ENCODE peak calls at places on chromosomes 7 and 10, in four cellular contexts. K is mesendoderm; Q is effector memory CD4-positive, alpha-beta T cell; H is tibial nerve. F is an unnamed sample.

GRCh38 chr10:97075961-97076525 is 109.7 kb downstream of the SLIT1 start:
- DNase-seq in Q (no peak), K (peak), H (no peak), F (no peak)

GRCh38 chr10:78973901-78974408 is 94.8 kb upstream of the ZMIZ1 start:
- DNase-seq in K (peak), Q (peak), H (peak), F (peak)

GRCh38 chr10:52143338-52143737 is 170.7 kb upstream of the DKK1 start:
- DNase-seq in K (peak), H (no peak), Q (no peak), F (no peak)

GRCh38 chr10:99676435-99676834 is 17.1 kb downstream of the ENTPD7 start:
- DNase-seq in H (no peak), Q (no peak), K (no peak), F (peak)

GRCh38 chr10:114634607-114634974 is 23.5 kb downstream of the ABLIM1 start:
- DNase-seq in Q (no peak), H (peak), K (peak), F (peak)

GRCh38 chr7:124989911-124990310 is 60.3 kb upstream of the POT1 start:
- DNase-seq in H (no peak), Q (no peak), K (no peak), F (no peak)

GRCh38 chr10:129893690-129894089 is 70.4 kb downstream of the EBF3 start:
- DNase-seq in H (no peak), K (no peak), Q (no peak), F (no peak)

GRCh38 chr7:121872831-121873764 is at the start of gene PTPRZ1:
- DNase-seq in Q (no peak), H (no peak), K (peak), F (no peak)

GRCh38 chr7:99128076-99128950 is 15.6 kb downstream of the SMURF1 start:
- DNase-seq in H (no peak), Q (no peak), K (no peak), F (peak)

GRCh38 chr7:16839646-16840045 is 34.8 kb upstream of the AGR2 start:
- DNase-seq in K (no peak), H (no peak), Q (no peak), F (no peak)

GRCh38 chr10:45495438-45496152 is 121.6 kb downstream of the ALOX5 start:
- DNase-seq in H (no peak), Q (no peak), K (peak), F (no peak)

GRCh38 chr10:14476641-14477407 is 146.1 kb upstream of the FRMD4A start:
- DNase-seq in K (peak), Q (no peak), H (no peak), F (no peak)

GRCh38 chr10:17138450-17139062 is 8.9 kb upstream of the CUBN start:
- DNase-seq in K (no peak), Q (no peak), H (no peak), F (no peak)

GRCh38 chr10:76675951-76676587 is 961.5 kb downstream of the KCNMA1 start:
- DNase-seq in Q (no peak), H (peak), K (no peak), F (no peak)

GRCh38 chr10:72419241-72419640 is 64.5 kb upstream of the DNAJB12 start:
- DNase-seq in Q (no peak), K (no peak), H (no peak), F (no peak)

GRCh38 chr7:36677769-36678435 is 46.4 kb downstream of the AOAH start:
- DNase-seq in Q (no peak), K (no peak), H (no peak), F (no peak)

GRCh38 chr7:107089627-107090026 is 45.1 kb downstream of the PRKAR2B start:
- DNase-seq in Q (no peak), H (no peak), K (no peak), F (no peak)

GRCh38 chr10:63446716-63447440 is 18.9 kb downstream of the JMJD1C start:
- DNase-seq in H (no peak), Q (no peak), K (no peak), F (no peak)

GRCh38 chr7:157549612-157550299 is 213.0 kb downstream of the DNAJB6 start:
- DNase-seq in Q (no peak), K (no peak), H (no peak), F (no peak)

GRCh38 chr10:6382081-6382480 is 179.3 kb downstream of the PFKFB3 start:
- DNase-seq in Q (no peak), K (no peak), H (peak), F (no peak)

GRCh38 chr10:7480742-7481381 is 70.0 kb upstream of the SFMBT2 start:
- DNase-seq in H (no peak), K (no peak), Q (no peak), F (no peak)

GRCh38 chr7:128884561-128885369 is 22.1 kb downstream of the ATP6V1F start:
- DNase-seq in Q (no peak), K (no peak), H (no peak), F (no peak)

GRCh38 chr7:33909312-33909711 is 4.0 kb downstream of the BMPER start:
- DNase-seq in H (no peak), Q (no peak), K (no peak), F (no peak)

GRCh38 chr7:159114981-159115380 is 29.7 kb downstream of the VIPR2 start:
- DNase-seq in Q (no peak), K (no peak), H (no peak), F (no peak)

GRCh38 chr10:114520453-114520852 is 116.2 kb upstream of the AFAP1L2 start:
- DNase-seq in K (no peak), H (no peak), Q (no peak), F (peak)

GRCh38 chr7:44609829-44610228 is 3.4 kb downstream of the OGDH start:
- DNase-seq in K (no peak), Q (no peak), H (no peak), F (no peak)

GRCh38 chr10:88820990-88821389 is 18.5 kb downstream of the LIPM start:
- DNase-seq in K (no peak), Q (no peak), H (no peak), F (no peak)

GRCh38 chr10:99555371-99556224 is 22.9 kb downstream of the NKX2-3 start:
- DNase-seq in Q (no peak), K (no peak), H (no peak), F (no peak)

GRCh38 chr7:137790828-137791227 is 55.9 kb downstream of the DGKI start:
- DNase-seq in H (no peak), Q (no peak), K (no peak), F (no peak)

GRCh38 chr7:157155959-157156358 is 17.2 kb downstream of the UBE3C start:
- DNase-seq in K (no peak), H (no peak), Q (no peak), F (no peak)

GRCh38 chr10:103231047-103231551 is 14.6 kb upstream of the RPEL1 start:
- DNase-seq in K (peak), Q (no peak), H (no peak), F (peak)

GRCh38 chr10:133135116-133135465 is 24.9 kb upstream of the KNDC1 start:
- DNase-seq in Q (no peak), H (no peak), K (no peak), F (no peak)

DNA sequence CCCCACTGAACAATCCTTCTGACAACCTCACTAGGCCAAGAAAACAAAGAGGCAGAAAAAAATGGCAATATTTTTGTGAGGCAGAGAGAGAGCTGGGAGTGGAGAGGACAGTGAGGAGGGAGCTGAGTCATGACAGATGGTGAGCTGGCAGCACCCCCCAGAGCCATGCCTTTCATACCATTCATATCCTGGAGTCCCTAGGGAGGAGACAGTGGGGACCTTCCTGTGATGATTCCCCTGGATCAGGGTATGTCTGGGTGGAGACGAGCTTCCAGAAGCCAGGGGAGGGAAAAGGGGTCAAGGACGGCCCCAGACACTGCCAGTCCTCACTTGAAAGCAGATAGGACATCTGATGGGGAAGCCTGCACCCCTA is 160.5 kb downstream of the ADAM12 start:
- DNase-seq in Q (no peak), H (no peak), K (no peak), F (peak)
- H3K27ac ChIP-seq in Q (no peak), H (no peak), K (no peak), F (peak)

GRCh38 chr7:130938661-130939060 is 204.7 kb upstream of the KLF14 start:
- DNase-seq in K (no peak), Q (peak), H (no peak), F (no peak)
- H3K27ac ChIP-seq in K (no peak), Q (peak), H (peak), F (peak)

GRCh38 chr10:43131906-43132305 is 6.3 kb upstream of the CSGALNACT2 start:
- DNase-seq in H (peak), K (no peak), Q (no peak), F (no peak)
- H3K27ac ChIP-seq in H (no peak), K (no peak), Q (no peak), F (no peak)

GRCh38 chr10:109996766-109997171 is 11.0 kb upstream of the ADD3 start:
- DNase-seq in H (no peak), Q (no peak), K (no peak), F (no peak)
- H3K27ac ChIP-seq in H (no peak), Q (no peak), K (no peak), F (no peak)

GRCh38 chr10:11521860-11522259 is 89.6 kb downstream of the USP6NL start:
- DNase-seq in H (peak), K (no peak), Q (no peak), F (no peak)
- H3K27ac ChIP-seq in H (no peak), K (no peak), Q (no peak), F (no peak)

DNA sequence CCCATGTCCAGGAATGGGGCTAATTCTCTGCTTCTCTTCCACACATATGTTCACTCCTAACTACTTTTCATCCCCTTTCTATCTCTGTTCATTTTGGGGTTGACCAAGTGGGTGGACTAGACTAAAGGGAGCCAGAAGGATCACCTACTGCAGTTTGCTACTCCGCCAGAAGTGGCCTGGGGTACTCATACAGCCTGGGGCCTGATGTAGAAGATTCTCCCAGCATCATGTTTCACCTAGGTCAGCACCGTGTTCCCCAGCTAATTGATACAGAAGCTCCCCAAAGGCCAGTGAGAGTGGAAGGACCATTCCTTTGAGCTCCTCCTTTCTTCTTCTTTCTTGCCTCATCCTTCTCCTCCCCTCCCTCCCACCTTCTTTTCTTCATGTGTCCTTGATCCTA is 19.6 kb upstream of the IFRD1 start:
- DNase-seq in H (no peak), K (no peak), Q (no peak), F (no peak)
- H3K27ac ChIP-seq in H (no peak), K (no peak), Q (no peak), F (no peak)

GRCh38 chr7:46945328-46945727 is 636.6 kb downstream of the TNS3 start:
- DNase-seq in H (no peak), K (no peak), Q (no peak), F (no peak)

GRCh38 chr7:46943996-46944395 is 637.9 kb downstream of the TNS3 start:
- DNase-seq in K (no peak), Q (no peak), H (no peak), F (no peak)

GRCh38 chr7:46953008-46953407 is 628.9 kb downstream of the TNS3 start:
- DNase-seq in H (no peak), K (no peak), Q (no peak), F (no peak)

GRCh38 chr7:46948776-46949175 is 633.1 kb downstream of the TNS3 start:
- DNase-seq in K (no peak), Q (no peak), H (no peak), F (no peak)

GRCh38 chr7:46949270-46949931 is 632.5 kb downstream of the TNS3 start:
- DNase-seq in H (no peak), K (no peak), Q (no peak), F (no peak)
- H3K27ac ChIP-seq in H (no peak), K (no peak), Q (no peak), F (no peak)

DNA sequence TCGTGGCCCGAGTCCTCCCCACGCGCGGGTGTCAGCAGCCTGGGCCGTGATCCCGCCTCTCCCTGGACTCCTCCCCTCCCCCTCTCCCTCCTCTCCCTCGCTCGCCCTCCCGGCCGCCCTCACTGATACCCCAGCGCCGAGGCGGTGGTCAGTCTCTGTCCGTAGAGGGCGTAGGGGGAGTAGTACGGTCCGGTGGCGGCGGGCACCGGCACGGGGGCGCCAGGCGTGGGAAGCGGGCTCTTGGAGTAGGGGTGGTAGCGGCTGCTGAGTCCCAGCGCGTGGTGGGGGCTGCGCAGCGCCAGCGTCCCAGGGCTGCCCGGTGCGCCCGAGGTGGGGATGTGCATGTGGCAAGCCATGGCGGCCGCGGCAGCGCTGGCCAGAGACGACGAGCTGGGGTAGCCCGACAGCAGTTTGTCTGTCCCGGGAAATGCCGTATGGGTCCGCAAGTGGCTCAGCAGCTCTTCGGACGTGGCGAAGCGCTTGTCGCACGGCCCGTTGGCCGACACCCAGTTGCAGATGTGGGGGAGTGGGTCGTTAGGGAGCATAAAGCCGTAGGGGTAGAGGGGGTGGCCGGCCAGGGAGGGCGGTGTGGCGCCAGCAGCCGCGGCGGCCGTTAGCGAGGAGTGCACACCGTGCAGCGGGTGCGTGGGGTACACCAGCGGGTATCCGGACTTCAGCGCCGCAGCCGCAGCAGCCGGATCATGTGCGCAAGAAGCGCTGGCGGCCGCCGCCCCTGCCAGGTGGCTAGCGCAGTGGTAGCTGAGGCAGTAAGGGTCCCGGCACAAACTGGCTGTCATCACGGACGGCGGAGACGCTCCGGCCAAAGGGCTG is 2.7 kb downstream of the ZNF503 start:
- DNase-seq in K (peak), Q (no peak), H (no peak), F (no peak)
- H3K27ac ChIP-seq in K (no peak), Q (no peak), H (peak), F (no peak)

GRCh38 chr10:117186832-117187615 is 10.3 kb upstream of the KCNK18 start:
- DNase-seq in K (peak), H (no peak), Q (no peak), F (no peak)
- H3K27ac ChIP-seq in K (no peak), H (no peak), Q (no peak), F (no peak)

DNA sequence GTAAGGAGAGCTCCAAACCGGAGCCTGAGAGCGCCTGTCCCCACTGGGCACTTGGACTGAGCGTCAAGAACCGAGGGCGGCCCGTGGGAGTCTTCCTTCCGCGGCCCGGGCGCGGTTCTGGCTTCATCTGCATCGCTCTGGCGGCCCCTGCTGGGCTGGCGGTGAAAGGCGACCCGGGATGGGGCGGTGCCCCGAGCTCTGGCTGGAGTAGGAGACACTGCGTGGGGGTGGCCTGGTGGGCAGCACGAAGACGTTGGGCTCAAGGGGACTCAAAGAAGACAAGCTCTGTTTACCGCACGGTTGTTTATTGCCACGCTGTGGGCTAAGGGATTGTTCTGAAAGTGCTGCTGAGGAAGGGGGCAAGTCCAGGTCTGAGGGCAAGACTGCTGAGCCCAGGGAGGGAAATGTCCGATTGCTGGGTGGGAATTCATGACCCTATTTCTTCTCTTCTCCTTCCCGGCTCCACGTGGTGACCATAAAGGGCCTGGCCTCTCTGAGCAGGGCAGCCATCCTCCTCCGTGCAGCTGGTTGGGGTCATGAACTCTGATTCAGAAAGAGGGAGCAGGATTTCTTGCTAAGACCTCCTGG is 29.8 kb downstream of the PLAU start:
- DNase-seq in H (peak), Q (peak), K (peak), F (peak)
- H3K27ac ChIP-seq in H (peak), Q (no peak), K (no peak), F (no peak)

F was measured in brain microvascular endothelial cell.